ENCODE peak calls at places on chromosomes 4 and X, in eight cellular contexts. K is M059J, D is AG20443, S is retina, H is frontal cortex, J is smooth muscle cell of the brain vasculature, X is head of caudate nucleus, P is hypothalamus. C is an unnamed sample.

GRCh38 chrX:138775501-138775900 is 64.0 kb upstream of the FGF13 start:
- DNase-seq in X (no peak), J (no peak), H (peak), P (no peak), K (peak), S (peak), D (peak), C (peak)

GRCh38 chr4:52750819-52751348 is 341 bp downstream of the ERVMER34-1 start:
- DNase-seq in D (peak), H (peak), S (peak), X (no peak), P (no peak), J (no peak), K (no peak), C (no peak)

GRCh38 chr4:122826596-122827257 is at the start of gene FGF2:
- DNase-seq in J (no peak), X (peak), S (peak), K (peak), P (peak), D (peak), H (peak), C (no peak)

GRCh38 chrX:41441934-41442823 is 5.0 kb upstream of the NYX start:
- DNase-seq in J (peak), S (peak), D (peak), P (peak), X (peak), H (peak), K (peak), C (peak)

GRCh38 chrX:51332188-51332942 is at the start of gene NUDT10:
- DNase-seq in S (peak), X (peak), P (peak), D (peak), K (peak), H (peak), J (no peak), C (peak)

GRCh38 chr4:32778025-32778424 is 2057.9 kb downstream of the PCDH7 start:
- DNase-seq in S (no peak), K (no peak), X (no peak), D (no peak), H (no peak), J (no peak), P (no peak), C (no peak)

GRCh38 chrX:37332987-37333658 is 16.0 kb upstream of the PRRG1 start:
- DNase-seq in X (no peak), K (peak), J (no peak), D (no peak), S (no peak), H (no peak), P (no peak), C (no peak)

GRCh38 chr4:52659722-52660261 is 691 bp upstream of the USP46 start:
- DNase-seq in J (no peak), K (no peak), H (peak), S (peak), D (peak), X (peak), P (peak), C (no peak)

GRCh38 chr4:15779336-15779735 is 1.2 kb downstream of the CD38 start:
- DNase-seq in S (peak), J (peak), K (peak), P (peak), H (peak), D (peak), X (peak), C (peak)

GRCh38 chrX:81215685-81216084 is 13.8 kb downstream of the SH3BGRL start:
- DNase-seq in P (no peak), J (no peak), S (no peak), X (no peak), H (no peak), D (no peak), K (no peak), C (no peak)

GRCh38 chr4:38667005-38667771 is 3.2 kb downstream of the KLF3 start:
- DNase-seq in K (peak), X (peak), D (peak), S (peak), H (peak), J (peak), P (peak), C (peak)

GRCh38 chrX:136162827-136163427 is 15.6 kb downstream of the FHL1 start:
- DNase-seq in H (no peak), D (peak), X (no peak), K (peak), P (no peak), J (no peak), S (peak), C (peak)

C was measured in renal cortical epithelial cell.